ENCODE peak calls at places on chromosomes 2 and 18, in eight cellular contexts. N is HepG2, S is GM23338, R is SK-N-SH, J is K562, G is HCT116, C is GM12878, T is Panc1. A is an unnamed sample.
A peak's percentile ranks its signal among the peaks of the same experiment; 100 is the strongest.

GRCh38 chr2:37198681-37199065 is 2.4 kb downstream of the CEBPZOS start:
- DNase-seq in N (no peak), S (no peak), R (no peak), J (no peak), G (no peak), C (no peak), T (no peak), A (no peak)

GRCh38 chr2:73856214-73856613 is 27.5 kb downstream of the STAMBP start:
- DNase-seq in N (no peak), S (no peak), R (no peak), J (no peak), G (no peak), C (no peak), T (no peak), A (no peak)

GRCh38 chr2:27092696-27093429 is 6.3 kb downstream of the KHK start:
- DNase-seq in N (peak; percentile 81), S (no peak), R (no peak), J (peak; percentile 87), G (no peak), C (no peak), T (no peak), A (no peak)

GRCh38 chr2:88897718-88898117 is 206.2 kb downstream of the RPIA start:
- DNase-seq in N (no peak), S (no peak), R (no peak), J (no peak), G (no peak), C (no peak), T (no peak), A (no peak)

GRCh38 chr2:128452536-128453530 is 134.2 kb upstream of the HS6ST1 start:
- DNase-seq in N (no peak), S (no peak), R (no peak), J (no peak), G (no peak), C (no peak), T (no peak), A (no peak)

GRCh38 chr2:29747786-29748470 is 173.5 kb downstream of the ALK start:
- DNase-seq in N (peak; percentile 7), S (no peak), R (no peak), J (peak; percentile 3), G (peak; percentile 99), C (no peak), T (peak; percentile 100), A (no peak)

GRCh38 chr2:139099721-139100120 is 319.5 kb upstream of the NXPH2 start:
- DNase-seq in N (no peak), S (no peak), R (no peak), J (no peak), G (no peak), C (no peak), T (no peak), A (no peak)

GRCh38 chr2:45380131-45380836 is 230.8 kb downstream of the SRBD1 start:
- DNase-seq in N (peak; percentile 15), S (no peak), R (no peak), J (no peak), G (no peak), C (no peak), T (peak; percentile 12), A (no peak)

GRCh38 chr2:147469471-147469870 is 375.4 kb upstream of the ACVR2A start:
- DNase-seq in N (no peak), S (peak; percentile 91), R (no peak), J (no peak), G (no peak), C (no peak), T (no peak), A (no peak)

GRCh38 chr18:21896732-21897336 is 156.2 kb downstream of the MIB1 start:
- DNase-seq in N (no peak), S (peak; percentile 37), R (no peak), J (peak; percentile 33), G (no peak), C (no peak), T (no peak), A (no peak)

GRCh38 chr18:76354348-76354747 is 140.7 kb downstream of the ZNF516 start:
- DNase-seq in N (no peak), S (no peak), R (no peak), J (no peak), G (no peak), C (no peak), T (no peak), A (no peak)
- TF ChIP-seq POLR2AphosphoS5 in N (no peak), S (no peak), R (no peak), J (no peak), G (no peak), C (no peak), T (no peak), A (no peak)

GRCh38 chr2:179059026-179059680 is 9.2 kb upstream of the CCDC141 start:
- DNase-seq in N (no peak), S (no peak), R (no peak), J (no peak), G (no peak), C (no peak), T (no peak), A (no peak)
- TF ChIP-seq REST in N (no peak), S (no peak), R (no peak), J (no peak), G (no peak), C (no peak), T (no peak), A (no peak)

GRCh38 chr2:100018312-100018711 is 124.1 kb downstream of the AFF3 start:
- DNase-seq in N (no peak), S (no peak), R (no peak), J (no peak), G (no peak), C (no peak), T (no peak), A (no peak)

GRCh38 chr2:100021798-100022197 is 120.6 kb downstream of the AFF3 start:
- DNase-seq in N (no peak), S (no peak), R (no peak), J (no peak), G (no peak), C (no peak), T (no peak), A (no peak)

GRCh38 chr2:100018794-100019193 is 123.6 kb downstream of the AFF3 start:
- DNase-seq in N (no peak), S (no peak), R (no peak), J (no peak), G (no peak), C (no peak), T (no peak), A (no peak)

GRCh38 chr2:100017633-100018032 is 124.8 kb downstream of the AFF3 start:
- DNase-seq in N (no peak), S (no peak), R (no peak), J (no peak), G (no peak), C (no peak), T (no peak), A (no peak)

DNA sequence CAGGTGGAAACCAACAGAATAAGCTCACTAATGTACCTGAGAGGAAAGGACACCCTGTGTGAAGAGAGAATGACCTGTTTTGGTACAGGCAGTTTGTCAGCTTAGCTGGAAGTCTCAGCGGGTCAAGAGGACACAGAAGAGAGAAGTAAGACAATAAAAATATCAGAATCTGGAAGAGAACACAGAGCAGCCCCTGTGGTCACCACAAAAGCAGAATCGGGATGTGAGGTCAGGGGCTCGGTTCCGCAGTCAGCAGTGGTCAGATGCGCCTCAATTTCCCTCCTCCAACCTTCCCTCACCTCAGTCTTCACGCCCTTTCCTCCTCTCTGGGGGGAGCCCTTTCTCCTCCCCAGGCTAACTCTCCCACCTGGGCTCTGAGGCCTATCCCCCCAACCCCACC is 122.9 kb downstream of the AFF3 start:
- DNase-seq in N (no peak), S (no peak), R (no peak), J (no peak), G (no peak), C (no peak), T (no peak), A (no peak)
- TF ChIP-seq POLR2AphosphoS5 in N (no peak), S (no peak), R (no peak), J (no peak), G (no peak), C (no peak), T (no peak), A (no peak)

GRCh38 chr18:46916551-46917107 is 678 bp downstream of the PIAS2 start:
- DNase-seq in N (peak; percentile 17), S (no peak), R (peak; percentile 34), J (peak; percentile 25), G (no peak), C (no peak), T (no peak), A (peak; percentile 47)

GRCh38 chr18:46915800-46916550 is 1.3 kb downstream of the PIAS2 start:
- DNase-seq in N (no peak), S (no peak), R (peak; percentile 24), J (no peak), G (no peak), C (no peak), T (no peak), A (no peak)

GRCh38 chr18:46910856-46911255 is 6.5 kb downstream of the PIAS2 start:
- DNase-seq in N (no peak), S (no peak), R (no peak), J (no peak), G (no peak), C (no peak), T (no peak), A (no peak)
- TF ChIP-seq REST in N (no peak), S (no peak), R (no peak), J (no peak), G (no peak), C (no peak), T (no peak), A (no peak)

DNA sequence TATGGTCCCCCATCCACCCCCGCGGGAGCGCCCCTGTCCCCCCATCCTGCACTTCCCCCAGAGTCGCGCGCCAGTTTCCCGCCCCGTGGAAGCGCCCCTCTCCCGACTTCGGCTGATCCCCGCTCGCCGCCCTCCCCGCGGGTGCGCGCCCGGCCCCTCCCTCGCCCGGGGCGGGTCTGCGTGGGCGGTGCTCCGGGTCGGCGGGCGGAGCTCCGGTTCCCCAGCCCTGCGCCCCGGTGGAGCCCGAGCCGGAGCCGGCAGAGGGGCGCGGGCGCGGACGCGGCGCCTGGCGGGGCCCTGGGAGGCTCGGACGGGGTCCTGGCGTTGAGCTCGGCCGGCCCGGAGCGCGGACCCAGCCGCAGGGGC is at the start of gene SNTG2:
- DNase-seq in N (no peak), S (peak; percentile 62), R (peak; percentile 97), J (peak; percentile 32), G (no peak), C (no peak), T (no peak), A (no peak)
- TF ChIP-seq POLR2AphosphoS5 in N (no peak), S (peak; percentile 43), R (no peak), J (no peak), G (no peak), C (no peak), T (no peak), A (no peak)

GRCh38 chr2:23066701-23067100 is 318.3 kb upstream of the KLHL29 start:
- DNase-seq in N (no peak), S (no peak), R (no peak), J (no peak), G (no peak), C (no peak), T (no peak), A (no peak)

GRCh38 chr2:23073681-23074080 is 311.3 kb upstream of the KLHL29 start:
- DNase-seq in N (no peak), S (no peak), R (no peak), J (no peak), G (no peak), C (no peak), T (no peak), A (no peak)

GRCh38 chr2:23069156-23069555 is 315.8 kb upstream of the KLHL29 start:
- DNase-seq in N (peak; percentile 33), S (no peak), R (no peak), J (no peak), G (no peak), C (no peak), T (no peak), A (no peak)

GRCh38 chr2:23073041-23073440 is 311.9 kb upstream of the KLHL29 start:
- DNase-seq in N (no peak), S (no peak), R (no peak), J (no peak), G (no peak), C (no peak), T (no peak), A (no peak)

GRCh38 chr2:23069935-23070334 is 315.0 kb upstream of the KLHL29 start:
- DNase-seq in N (no peak), S (no peak), R (no peak), J (no peak), G (no peak), C (no peak), T (no peak), A (no peak)
- TF ChIP-seq REST in N (no peak), S (no peak), R (no peak), J (no peak), G (no peak), C (no peak), T (no peak), A (no peak)

A was measured in HL-60.